ENCODE peak calls at places on chromosome 18, in ten cellular contexts. One of them, this sample, is unnamed.

GRCh38 chr18:23585007-23585871 is 1.1 kb downstream of the NPC1 start:
- DNase-seq in HCT116: no peak
- DNase-seq in prostate gland: peak; percentile 17
- DNase-seq in body of pancreas: peak; percentile 17
- DNase-seq in K562: peak; percentile 42
- DNase-seq in A549: peak; percentile 38
- DNase-seq in NB4: peak; percentile 84
- DNase-seq in endothelial cell of umbilical vein: peak; percentile 40
- DNase-seq in sigmoid colon: no peak
- DNase-seq in suprapubic skin: no peak
- DNase-seq in this sample: no peak

GRCh38 chr18:32349728-32350395 is 120.8 kb downstream of the GAREM1 start:
- DNase-seq in body of pancreas: peak; percentile 89
- DNase-seq in sigmoid colon: peak; percentile 89
- DNase-seq in A549: peak; percentile 80
- DNase-seq in HCT116: peak; percentile 91
- DNase-seq in prostate gland: peak; percentile 24
- DNase-seq in suprapubic skin: no peak
- DNase-seq in endothelial cell of umbilical vein: peak; percentile 95
- DNase-seq in NB4: no peak
- DNase-seq in K562: no peak
- DNase-seq in this sample: peak; percentile 58

GRCh38 chr18:57969824-57970223 is 74.2 kb upstream of the NEDD4L start:
- DNase-seq in sigmoid colon: no peak
- DNase-seq in A549: no peak
- DNase-seq in endothelial cell of umbilical vein: no peak
- DNase-seq in K562: no peak
- DNase-seq in suprapubic skin: no peak
- DNase-seq in prostate gland: no peak
- DNase-seq in body of pancreas: no peak
- DNase-seq in HCT116: no peak
- DNase-seq in NB4: no peak
- DNase-seq in this sample: no peak

GRCh38 chr18:3132700-3133099 is 87.1 kb downstream of the MYOM1 start:
- DNase-seq in body of pancreas: no peak
- DNase-seq in HCT116: no peak
- DNase-seq in suprapubic skin: no peak
- DNase-seq in A549: no peak
- DNase-seq in prostate gland: no peak
- DNase-seq in NB4: no peak
- DNase-seq in endothelial cell of umbilical vein: peak; percentile 19
- DNase-seq in sigmoid colon: no peak
- DNase-seq in K562: no peak
- DNase-seq in this sample: no peak

GRCh38 chr18:67282796-67283195 is 233.7 kb downstream of the DSEL start:
- DNase-seq in A549: no peak
- DNase-seq in endothelial cell of umbilical vein: peak; percentile 33
- DNase-seq in HCT116: no peak
- DNase-seq in body of pancreas: no peak
- DNase-seq in suprapubic skin: no peak
- DNase-seq in prostate gland: no peak
- DNase-seq in K562: no peak
- DNase-seq in NB4: no peak
- DNase-seq in sigmoid colon: no peak
- DNase-seq in this sample: no peak

GRCh38 chr18:6413554-6414117 is 1.1 kb downstream of the L3MBTL4 start:
- DNase-seq in K562: no peak
- DNase-seq in suprapubic skin: no peak
- DNase-seq in endothelial cell of umbilical vein: no peak
- DNase-seq in sigmoid colon: no peak
- DNase-seq in HCT116: no peak
- DNase-seq in NB4: no peak
- DNase-seq in body of pancreas: peak; percentile 42
- DNase-seq in prostate gland: no peak
- DNase-seq in A549: no peak
- DNase-seq in this sample: no peak

GRCh38 chr18:50862401-50862800 is 16.5 kb upstream of the ME2 start:
- DNase-seq in NB4: peak; percentile 72
- DNase-seq in suprapubic skin: no peak
- DNase-seq in endothelial cell of umbilical vein: no peak
- DNase-seq in K562: no peak
- DNase-seq in HCT116: no peak
- DNase-seq in A549: no peak
- DNase-seq in sigmoid colon: no peak
- DNase-seq in prostate gland: no peak
- DNase-seq in body of pancreas: no peak
- DNase-seq in this sample: no peak

GRCh38 chr18:79926715-79927596 is 24.5 kb downstream of the SLC66A2 start:
- DNase-seq in suprapubic skin: peak; percentile 78
- DNase-seq in K562: no peak
- DNase-seq in A549: no peak
- DNase-seq in body of pancreas: peak; percentile 58
- DNase-seq in HCT116: no peak
- DNase-seq in endothelial cell of umbilical vein: no peak
- DNase-seq in NB4: no peak
- DNase-seq in sigmoid colon: peak; percentile 52
- DNase-seq in prostate gland: no peak
- DNase-seq in this sample: peak; percentile 10

GRCh38 chr18:33951031-33951430 is 273.7 kb downstream of the NOL4 start:
- DNase-seq in suprapubic skin: no peak
- DNase-seq in HCT116: no peak
- DNase-seq in prostate gland: no peak
- DNase-seq in body of pancreas: no peak
- DNase-seq in sigmoid colon: no peak
- DNase-seq in endothelial cell of umbilical vein: no peak
- DNase-seq in K562: no peak
- DNase-seq in NB4: no peak
- DNase-seq in A549: no peak
- DNase-seq in this sample: no peak

GRCh38 chr18:36899289-36899688 is 70.4 kb downstream of the KIAA1328 start:
- DNase-seq in sigmoid colon: no peak
- DNase-seq in endothelial cell of umbilical vein: no peak
- DNase-seq in A549: peak; percentile 55
- DNase-seq in suprapubic skin: no peak
- DNase-seq in body of pancreas: no peak
- DNase-seq in HCT116: peak; percentile 39
- DNase-seq in K562: peak; percentile 56
- DNase-seq in prostate gland: no peak
- DNase-seq in NB4: peak; percentile 55
- DNase-seq in this sample: no peak

GRCh38 chr18:33580540-33580939 is 2.5 kb downstream of the ASXL3 start:
- DNase-seq in body of pancreas: no peak
- DNase-seq in K562: no peak
- DNase-seq in NB4: no peak
- DNase-seq in sigmoid colon: no peak
- DNase-seq in A549: no peak
- DNase-seq in suprapubic skin: no peak
- DNase-seq in HCT116: no peak
- DNase-seq in prostate gland: no peak
- DNase-seq in endothelial cell of umbilical vein: no peak
- DNase-seq in this sample: no peak

GRCh38 chr18:47953471-47953931 is 23.0 kb upstream of the SMAD2 start:
- DNase-seq in body of pancreas: peak; percentile 17
- DNase-seq in K562: no peak
- DNase-seq in endothelial cell of umbilical vein: peak; percentile 34
- DNase-seq in NB4: peak; percentile 98
- DNase-seq in HCT116: no peak
- DNase-seq in prostate gland: peak; percentile 13
- DNase-seq in suprapubic skin: no peak
- DNase-seq in sigmoid colon: no peak
- DNase-seq in A549: no peak
- DNase-seq in this sample: peak; percentile 70

GRCh38 chr18:58862851-58863538 is 1.7 kb upstream of the ZNF532 start:
- DNase-seq in body of pancreas: no peak
- DNase-seq in endothelial cell of umbilical vein: peak; percentile 55
- DNase-seq in suprapubic skin: no peak
- DNase-seq in NB4: no peak
- DNase-seq in prostate gland: no peak
- DNase-seq in HCT116: peak; percentile 6
- DNase-seq in A549: peak; percentile 45
- DNase-seq in sigmoid colon: peak; percentile 66
- DNase-seq in K562: no peak
- DNase-seq in this sample: peak; percentile 88

GRCh38 chr18:79558196-79559120 is 121.1 kb upstream of the CTDP1 start:
- DNase-seq in body of pancreas: no peak
- DNase-seq in prostate gland: no peak
- DNase-seq in NB4: no peak
- DNase-seq in endothelial cell of umbilical vein: no peak
- DNase-seq in suprapubic skin: peak; percentile 76
- DNase-seq in sigmoid colon: peak; percentile 53
- DNase-seq in K562: no peak
- DNase-seq in A549: no peak
- DNase-seq in HCT116: no peak
- DNase-seq in this sample: peak; percentile 74

DNA sequence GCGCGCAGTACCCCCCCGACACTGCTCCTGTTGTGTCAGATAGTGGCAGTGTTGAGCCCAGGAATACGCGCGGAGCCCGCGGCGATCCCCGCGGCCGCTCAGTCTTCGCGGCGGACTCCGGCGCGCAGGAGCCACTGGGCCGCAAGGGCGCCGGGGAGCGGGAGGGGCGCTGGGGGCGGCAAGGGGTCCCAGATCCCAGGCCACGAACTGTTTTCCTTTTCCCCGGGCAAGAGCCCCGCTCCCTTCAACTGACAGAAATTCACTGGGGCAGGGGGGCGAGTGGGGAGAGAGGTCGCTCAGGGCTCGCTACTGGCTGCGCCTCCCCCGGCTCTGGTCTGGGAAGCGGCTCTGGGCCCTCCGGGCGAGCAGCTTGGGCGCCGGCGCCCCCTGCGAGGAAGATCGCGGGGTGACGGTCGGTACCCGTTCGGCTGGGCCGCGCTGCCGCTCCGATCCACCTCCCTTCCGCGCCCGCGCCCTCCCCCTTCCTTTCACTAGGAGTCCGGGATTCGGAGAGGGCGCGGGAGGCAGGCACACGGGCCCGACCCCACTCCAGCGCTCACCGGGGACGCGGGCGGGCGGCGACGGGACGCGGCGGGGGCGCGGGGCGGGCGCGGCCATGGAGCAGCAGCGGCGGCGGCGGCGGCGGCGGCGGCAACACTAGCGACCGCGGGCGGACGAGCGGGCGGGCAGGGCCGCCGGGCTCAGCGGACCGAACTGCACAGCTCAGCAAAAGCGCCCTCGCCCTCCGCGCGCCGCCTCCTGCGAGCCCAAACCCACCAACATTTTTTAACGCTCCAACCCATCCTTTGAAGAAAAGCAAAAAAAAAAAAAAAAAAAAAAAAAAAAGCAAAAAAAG is 1.4 kb upstream of the SETBP1 start:
- DNase-seq in suprapubic skin: peak; percentile 85
- DNase-seq in K562: peak; percentile 68
- DNase-seq in NB4: peak; percentile 7
- DNase-seq in body of pancreas: peak; percentile 93
- DNase-seq in prostate gland: peak; percentile 86
- DNase-seq in sigmoid colon: peak; percentile 94
- DNase-seq in endothelial cell of umbilical vein: peak; percentile 87
- DNase-seq in HCT116: no peak
- DNase-seq in A549: peak; percentile 75
- DNase-seq in this sample: peak; percentile 79
- TF ChIP-seq POLR2A in suprapubic skin: no peak
- TF ChIP-seq POLR2A in K562: no peak
- TF ChIP-seq POLR2A in NB4: no peak
- TF ChIP-seq POLR2A in body of pancreas: peak; percentile 94
- TF ChIP-seq POLR2A in prostate gland: peak; percentile 66
- TF ChIP-seq POLR2A in sigmoid colon: peak; percentile 66
- TF ChIP-seq POLR2A in endothelial cell of umbilical vein: no peak
- TF ChIP-seq POLR2A in HCT116: no peak
- TF ChIP-seq POLR2A in A549: peak; percentile 27
- TF ChIP-seq POLR2A in this sample: no peak

GRCh38 chr18:25561923-25562322 is 210.0 kb upstream of the ZNF521 start:
- DNase-seq in endothelial cell of umbilical vein: peak; percentile 15
- DNase-seq in suprapubic skin: no peak
- DNase-seq in HCT116: no peak
- DNase-seq in K562: peak; percentile 35
- DNase-seq in A549: peak; percentile 2
- DNase-seq in body of pancreas: no peak
- DNase-seq in NB4: peak; percentile 25
- DNase-seq in sigmoid colon: no peak
- DNase-seq in prostate gland: no peak
- DNase-seq in this sample: no peak
- TF ChIP-seq CTCF in endothelial cell of umbilical vein: no peak
- TF ChIP-seq CTCF in suprapubic skin: no peak
- TF ChIP-seq CTCF in HCT116: no peak
- TF ChIP-seq CTCF in K562: peak; percentile 22
- TF ChIP-seq CTCF in A549: no peak
- TF ChIP-seq CTCF in body of pancreas: no peak
- TF ChIP-seq CTCF in NB4: peak; percentile 8
- TF ChIP-seq CTCF in sigmoid colon: no peak
- TF ChIP-seq CTCF in prostate gland: no peak
- TF ChIP-seq CTCF in this sample: no peak

DNA sequence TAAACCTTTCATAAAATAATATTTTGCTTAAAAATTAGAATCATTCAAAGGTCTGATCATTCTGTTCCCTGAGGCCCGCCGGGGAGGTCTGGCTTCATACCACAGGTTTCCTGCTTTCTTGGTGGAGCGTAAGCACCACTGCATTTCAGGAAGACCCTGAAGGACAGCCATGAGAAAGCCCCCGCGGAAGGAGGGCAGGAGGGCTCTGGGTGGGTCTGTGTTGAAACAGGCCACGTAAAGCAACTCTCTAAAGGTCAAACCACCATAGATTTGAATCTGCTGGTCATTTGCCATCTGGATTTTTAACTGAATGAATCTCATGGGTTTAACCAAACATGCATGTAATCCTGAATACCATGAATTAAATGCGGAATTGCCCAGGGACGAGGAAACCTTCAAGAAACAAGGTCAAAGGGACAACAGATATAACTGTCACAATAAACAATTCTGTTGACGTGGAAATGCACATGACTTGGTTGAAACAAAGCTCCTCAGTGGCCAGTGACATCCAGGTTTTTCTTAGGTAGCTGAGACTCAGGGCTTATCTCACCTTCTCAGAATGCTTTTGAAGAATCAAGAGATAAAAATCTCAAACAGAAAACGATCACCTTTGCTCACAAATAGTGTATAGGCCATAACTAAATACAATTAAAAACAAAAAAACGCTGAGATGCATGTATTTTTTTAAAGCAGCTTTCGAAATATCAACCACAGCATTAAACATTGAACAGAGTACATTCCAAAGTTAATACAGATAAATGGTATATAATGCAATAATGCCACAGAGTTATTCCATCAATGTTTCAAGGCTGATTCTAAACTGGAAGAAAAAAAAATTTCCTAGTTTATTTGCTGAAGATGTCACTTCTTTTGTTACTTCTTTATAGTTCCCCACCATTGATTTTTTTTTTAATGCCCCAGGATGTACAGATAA is 193.2 kb downstream of the BCL2 start:
- DNase-seq in sigmoid colon: no peak
- DNase-seq in endothelial cell of umbilical vein: no peak
- DNase-seq in A549: no peak
- DNase-seq in K562: no peak
- DNase-seq in prostate gland: no peak
- DNase-seq in body of pancreas: no peak
- DNase-seq in suprapubic skin: no peak
- DNase-seq in HCT116: no peak
- DNase-seq in NB4: no peak
- DNase-seq in this sample: no peak
- TF ChIP-seq POLR2A in sigmoid colon: no peak
- TF ChIP-seq POLR2A in endothelial cell of umbilical vein: no peak
- TF ChIP-seq POLR2A in A549: no peak
- TF ChIP-seq POLR2A in K562: no peak
- TF ChIP-seq POLR2A in prostate gland: no peak
- TF ChIP-seq POLR2A in body of pancreas: no peak
- TF ChIP-seq POLR2A in suprapubic skin: no peak
- TF ChIP-seq POLR2A in HCT116: no peak
- TF ChIP-seq POLR2A in NB4: no peak
- TF ChIP-seq POLR2A in this sample: no peak

GRCh38 chr18:70387018-70387417 is 98.2 kb downstream of the SOCS6 start:
- DNase-seq in prostate gland: no peak
- DNase-seq in endothelial cell of umbilical vein: no peak
- DNase-seq in K562: no peak
- DNase-seq in sigmoid colon: no peak
- DNase-seq in suprapubic skin: no peak
- DNase-seq in HCT116: no peak
- DNase-seq in A549: no peak
- DNase-seq in NB4: no peak
- DNase-seq in body of pancreas: no peak
- DNase-seq in this sample: no peak
- TF ChIP-seq CTCF in prostate gland: no peak
- TF ChIP-seq CTCF in endothelial cell of umbilical vein: no peak
- TF ChIP-seq CTCF in K562: no peak
- TF ChIP-seq CTCF in sigmoid colon: no peak
- TF ChIP-seq CTCF in suprapubic skin: no peak
- TF ChIP-seq CTCF in HCT116: no peak
- TF ChIP-seq CTCF in A549: no peak
- TF ChIP-seq CTCF in NB4: no peak
- TF ChIP-seq CTCF in body of pancreas: no peak
- TF ChIP-seq CTCF in this sample: no peak

This sample was measured in lower leg skin.